ENCODE peak calls at places on chromosome 7, in seven cellular contexts. One of them, this sample, is unnamed.

GRCh38 chr7:101465576-101466196 is 103.0 kb downstream of the COL26A1 start:
- DNase-seq in body of pancreas: no peak
- DNase-seq in pancreas: no peak
- DNase-seq in neural progenitor cell: no peak
- DNase-seq in CD8-positive, alpha-beta T cell: no peak
- DNase-seq in psoas muscle: no peak
- DNase-seq in neuronal stem cell: no peak
- DNase-seq in this sample: no peak

GRCh38 chr7:105003275-105003674 is 10.7 kb upstream of the KMT2E start:
- DNase-seq in neural progenitor cell: no peak
- DNase-seq in neuronal stem cell: no peak
- DNase-seq in CD8-positive, alpha-beta T cell: no peak
- DNase-seq in body of pancreas: peak; percentile 53
- DNase-seq in psoas muscle: no peak
- DNase-seq in pancreas: no peak
- DNase-seq in this sample: peak; percentile 54

GRCh38 chr7:55202150-55202913 is 162.8 kb upstream of the LANCL2 start:
- DNase-seq in neural progenitor cell: no peak
- DNase-seq in pancreas: no peak
- DNase-seq in neuronal stem cell: no peak
- DNase-seq in body of pancreas: no peak
- DNase-seq in CD8-positive, alpha-beta T cell: no peak
- DNase-seq in psoas muscle: no peak
- DNase-seq in this sample: no peak

GRCh38 chr7:46480619-46481018 is 559.5 kb upstream of the IGFBP3 start:
- DNase-seq in pancreas: no peak
- DNase-seq in neuronal stem cell: no peak
- DNase-seq in body of pancreas: no peak
- DNase-seq in CD8-positive, alpha-beta T cell: no peak
- DNase-seq in psoas muscle: no peak
- DNase-seq in neural progenitor cell: no peak
- DNase-seq in this sample: no peak

GRCh38 chr7:157503229-157503628 is 166.4 kb downstream of the DNAJB6 start:
- DNase-seq in neural progenitor cell: no peak
- DNase-seq in CD8-positive, alpha-beta T cell: no peak
- DNase-seq in pancreas: no peak
- DNase-seq in neuronal stem cell: no peak
- DNase-seq in psoas muscle: no peak
- DNase-seq in body of pancreas: no peak
- DNase-seq in this sample: no peak

GRCh38 chr7:122487131-122487530 is 182.6 kb upstream of the FEZF1 start:
- DNase-seq in psoas muscle: no peak
- DNase-seq in CD8-positive, alpha-beta T cell: no peak
- DNase-seq in neuronal stem cell: no peak
- DNase-seq in body of pancreas: no peak
- DNase-seq in pancreas: no peak
- DNase-seq in neural progenitor cell: no peak
- DNase-seq in this sample: no peak

GRCh38 chr7:13540429-13540828 is 449.0 kb downstream of the ETV1 start:
- DNase-seq in CD8-positive, alpha-beta T cell: no peak
- DNase-seq in body of pancreas: no peak
- DNase-seq in neuronal stem cell: no peak
- DNase-seq in neural progenitor cell: no peak
- DNase-seq in pancreas: no peak
- DNase-seq in psoas muscle: no peak
- DNase-seq in this sample: no peak

GRCh38 chr7:55065511-55066229 is 46.9 kb downstream of the EGFR start:
- DNase-seq in neural progenitor cell: peak; percentile 34
- DNase-seq in CD8-positive, alpha-beta T cell: no peak
- DNase-seq in body of pancreas: peak; percentile 23
- DNase-seq in psoas muscle: no peak
- DNase-seq in pancreas: no peak
- DNase-seq in neuronal stem cell: no peak
- DNase-seq in this sample: no peak

GRCh38 chr7:111112439-111112838 is 21.5 kb downstream of the LRRN3 start:
- DNase-seq in neuronal stem cell: no peak
- DNase-seq in pancreas: no peak
- DNase-seq in CD8-positive, alpha-beta T cell: no peak
- DNase-seq in neural progenitor cell: no peak
- DNase-seq in body of pancreas: no peak
- DNase-seq in psoas muscle: no peak
- DNase-seq in this sample: no peak

GRCh38 chr7:109549461-109549860 is 979.8 kb downstream of the DNAJB9 start:
- DNase-seq in psoas muscle: no peak
- DNase-seq in neural progenitor cell: no peak
- DNase-seq in CD8-positive, alpha-beta T cell: no peak
- DNase-seq in neuronal stem cell: no peak
- DNase-seq in body of pancreas: no peak
- DNase-seq in pancreas: no peak
- DNase-seq in this sample: no peak

GRCh38 chr7:151426486-151426905 is 13.4 kb downstream of the CRYGN start:
- DNase-seq in pancreas: no peak
- DNase-seq in neural progenitor cell: no peak
- DNase-seq in psoas muscle: peak; percentile 85
- DNase-seq in CD8-positive, alpha-beta T cell: no peak
- DNase-seq in body of pancreas: peak; percentile 61
- DNase-seq in neuronal stem cell: no peak
- DNase-seq in this sample: peak; percentile 41

GRCh38 chr7:104956753-104957450 is 57.1 kb upstream of the KMT2E start:
- DNase-seq in body of pancreas: no peak
- DNase-seq in psoas muscle: no peak
- DNase-seq in CD8-positive, alpha-beta T cell: no peak
- DNase-seq in neural progenitor cell: no peak
- DNase-seq in neuronal stem cell: no peak
- DNase-seq in pancreas: no peak
- DNase-seq in this sample: no peak

GRCh38 chr7:90599038-90599437 is 2.9 kb downstream of the CDK14 start:
- DNase-seq in CD8-positive, alpha-beta T cell: no peak
- DNase-seq in pancreas: no peak
- DNase-seq in neural progenitor cell: no peak
- DNase-seq in neuronal stem cell: no peak
- DNase-seq in psoas muscle: no peak
- DNase-seq in body of pancreas: no peak
- DNase-seq in this sample: no peak

GRCh38 chr7:158734861-158735260 is 30.3 kb upstream of the NCAPG2 start:
- DNase-seq in body of pancreas: no peak
- DNase-seq in neuronal stem cell: no peak
- DNase-seq in psoas muscle: no peak
- DNase-seq in CD8-positive, alpha-beta T cell: no peak
- DNase-seq in pancreas: no peak
- DNase-seq in neural progenitor cell: no peak
- DNase-seq in this sample: no peak

GRCh38 chr7:155813125-155813524 is 862 bp upstream of the SHH start:
- DNase-seq in body of pancreas: no peak
- DNase-seq in neural progenitor cell: no peak
- DNase-seq in pancreas: no peak
- DNase-seq in neuronal stem cell: no peak
- DNase-seq in CD8-positive, alpha-beta T cell: no peak
- DNase-seq in psoas muscle: no peak
- DNase-seq in this sample: no peak

GRCh38 chr7:99106869-99107268 is 37.0 kb downstream of the SMURF1 start:
- DNase-seq in pancreas: no peak
- DNase-seq in CD8-positive, alpha-beta T cell: no peak
- DNase-seq in neuronal stem cell: no peak
- DNase-seq in body of pancreas: peak; percentile 48
- DNase-seq in neural progenitor cell: no peak
- DNase-seq in psoas muscle: no peak
- DNase-seq in this sample: no peak

GRCh38 chr7:99108615-99109014 is 35.3 kb downstream of the SMURF1 start:
- DNase-seq in neural progenitor cell: no peak
- DNase-seq in neuronal stem cell: no peak
- DNase-seq in CD8-positive, alpha-beta T cell: no peak
- DNase-seq in psoas muscle: no peak
- DNase-seq in body of pancreas: no peak
- DNase-seq in pancreas: no peak
- DNase-seq in this sample: no peak

GRCh38 chr7:99105756-99106155 is 38.2 kb downstream of the SMURF1 start:
- DNase-seq in body of pancreas: no peak
- DNase-seq in psoas muscle: no peak
- DNase-seq in CD8-positive, alpha-beta T cell: no peak
- DNase-seq in pancreas: no peak
- DNase-seq in neural progenitor cell: no peak
- DNase-seq in neuronal stem cell: no peak
- DNase-seq in this sample: no peak

GRCh38 chr7:99104631-99105030 is 39.3 kb downstream of the SMURF1 start:
- DNase-seq in CD8-positive, alpha-beta T cell: no peak
- DNase-seq in neuronal stem cell: no peak
- DNase-seq in psoas muscle: no peak
- DNase-seq in body of pancreas: no peak
- DNase-seq in pancreas: no peak
- DNase-seq in neural progenitor cell: no peak
- DNase-seq in this sample: no peak

DNA sequence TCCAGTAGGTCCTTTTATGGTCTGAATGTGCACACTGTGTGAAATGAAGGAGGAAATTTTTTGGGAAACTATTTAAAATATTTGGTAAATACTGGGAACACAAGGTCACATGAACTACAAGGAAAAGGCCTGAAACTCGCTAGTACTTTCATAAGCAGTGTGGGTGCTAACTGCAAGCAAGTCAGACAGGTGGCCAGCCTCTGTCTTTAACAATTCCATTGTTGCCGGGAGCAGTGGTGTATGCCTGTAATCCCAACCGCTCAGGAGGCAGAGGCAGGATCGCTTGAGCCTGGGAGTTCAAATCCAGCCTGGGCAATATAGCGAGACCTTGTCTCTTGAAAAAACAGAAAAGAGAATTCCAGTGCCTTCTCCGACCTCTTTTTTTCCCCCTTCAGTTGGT is 37.5 kb downstream of the SMURF1 start:
- DNase-seq in body of pancreas: no peak
- DNase-seq in neural progenitor cell: peak; percentile 37
- DNase-seq in neuronal stem cell: no peak
- DNase-seq in CD8-positive, alpha-beta T cell: no peak
- DNase-seq in psoas muscle: no peak
- DNase-seq in pancreas: no peak
- DNase-seq in this sample: no peak
- H3K4me3 ChIP-seq in body of pancreas: no peak overlapping the region
- H3K4me3 ChIP-seq in neural progenitor cell: no peak overlapping the region
- H3K4me3 ChIP-seq in neuronal stem cell: no peak overlapping the region
- H3K4me3 ChIP-seq in CD8-positive, alpha-beta T cell: no peak overlapping the region
- H3K4me3 ChIP-seq in psoas muscle: no peak overlapping the region
- H3K4me3 ChIP-seq in pancreas: no peak overlapping the region
- H3K4me3 ChIP-seq in this sample: no peak overlapping the region

GRCh38 chr7:25261545-25262135 is 33.4 kb upstream of the NPVF start:
- DNase-seq in CD8-positive, alpha-beta T cell: no peak
- DNase-seq in body of pancreas: no peak
- DNase-seq in neuronal stem cell: no peak
- DNase-seq in psoas muscle: no peak
- DNase-seq in pancreas: no peak
- DNase-seq in neural progenitor cell: no peak
- DNase-seq in this sample: no peak
- H3K27ac ChIP-seq in CD8-positive, alpha-beta T cell: no peak overlapping the region
- H3K27ac ChIP-seq in body of pancreas: no peak overlapping the region
- H3K27ac ChIP-seq in neuronal stem cell: no peak overlapping the region
- H3K27ac ChIP-seq in psoas muscle: no peak overlapping the region
- H3K27ac ChIP-seq in pancreas: no peak overlapping the region
- H3K27ac ChIP-seq in neural progenitor cell: peak overlapping the region; percentile 34
- H3K27ac ChIP-seq in this sample: no peak overlapping the region

GRCh38 chr7:77696643-77697534 is 630 bp downstream of the RSBN1L start:
- DNase-seq in psoas muscle: peak; percentile 58
- DNase-seq in body of pancreas: peak; percentile 57
- DNase-seq in neural progenitor cell: peak; percentile 88
- DNase-seq in neuronal stem cell: peak; percentile 65
- DNase-seq in CD8-positive, alpha-beta T cell: peak; percentile 43
- DNase-seq in pancreas: peak; percentile 54
- DNase-seq in this sample: peak; percentile 32

GRCh38 chr7:77696057-77696642 is at the start of gene RSBN1L:
- DNase-seq in neural progenitor cell: peak; percentile 99
- DNase-seq in pancreas: peak; percentile 98
- DNase-seq in CD8-positive, alpha-beta T cell: peak; percentile 98
- DNase-seq in body of pancreas: peak; percentile 99
- DNase-seq in neuronal stem cell: peak; percentile 96
- DNase-seq in psoas muscle: peak; percentile 98
- DNase-seq in this sample: peak; percentile 99

GRCh38 chr7:77698042-77698625 is 1.9 kb downstream of the RSBN1L start:
- DNase-seq in pancreas: no peak
- DNase-seq in neural progenitor cell: no peak
- DNase-seq in neuronal stem cell: no peak
- DNase-seq in CD8-positive, alpha-beta T cell: no peak
- DNase-seq in body of pancreas: no peak
- DNase-seq in psoas muscle: no peak
- DNase-seq in this sample: no peak

GRCh38 chr7:77697535-77697831 is 1.2 kb downstream of the RSBN1L start:
- DNase-seq in CD8-positive, alpha-beta T cell: no peak
- DNase-seq in pancreas: no peak
- DNase-seq in neuronal stem cell: no peak
- DNase-seq in psoas muscle: peak; percentile 32
- DNase-seq in neural progenitor cell: no peak
- DNase-seq in body of pancreas: peak; percentile 56
- DNase-seq in this sample: no peak

DNA sequence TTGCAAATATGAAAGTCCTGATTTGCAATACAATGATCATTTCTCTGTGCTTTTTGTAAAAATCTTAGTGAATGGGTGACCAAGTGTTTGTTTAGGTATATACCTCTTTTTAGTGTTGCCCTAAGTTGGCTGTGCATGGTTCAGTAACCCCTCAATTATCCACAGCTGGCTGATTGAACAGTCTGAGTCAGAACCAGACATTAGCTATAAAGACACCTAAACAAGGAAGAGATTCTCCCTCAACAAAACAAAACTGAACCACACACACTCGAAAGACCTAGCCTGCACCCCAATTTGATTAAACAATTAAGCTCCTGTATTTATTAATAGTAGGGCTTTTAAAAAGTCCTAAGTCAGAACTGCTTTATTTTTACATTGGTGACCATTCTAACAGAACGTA is 2.8 kb downstream of the RSBN1L start:
- DNase-seq in neural progenitor cell: peak; percentile 34
- DNase-seq in neuronal stem cell: no peak
- DNase-seq in CD8-positive, alpha-beta T cell: no peak
- DNase-seq in pancreas: no peak
- DNase-seq in body of pancreas: no peak
- DNase-seq in psoas muscle: no peak
- DNase-seq in this sample: no peak
- H3K4me3 ChIP-seq in neural progenitor cell: peak overlapping the region; percentile 94
- H3K4me3 ChIP-seq in neuronal stem cell: peak overlapping the region; percentile 12
- H3K4me3 ChIP-seq in CD8-positive, alpha-beta T cell: peak overlapping the region; percentile 9
- H3K4me3 ChIP-seq in pancreas: no peak overlapping the region
- H3K4me3 ChIP-seq in body of pancreas: no peak overlapping the region
- H3K4me3 ChIP-seq in psoas muscle: peak overlapping the region; percentile 76
- H3K4me3 ChIP-seq in this sample: no peak overlapping the region

GRCh38 chr7:43870316-43870715 is 999 bp upstream of the MRPS24 start:
- DNase-seq in body of pancreas: no peak
- DNase-seq in CD8-positive, alpha-beta T cell: no peak
- DNase-seq in neural progenitor cell: no peak
- DNase-seq in pancreas: no peak
- DNase-seq in neuronal stem cell: no peak
- DNase-seq in psoas muscle: no peak
- DNase-seq in this sample: no peak

GRCh38 chr7:43871064-43871463 is 1.7 kb upstream of the MRPS24 start:
- DNase-seq in neuronal stem cell: no peak
- DNase-seq in body of pancreas: no peak
- DNase-seq in psoas muscle: no peak
- DNase-seq in neural progenitor cell: no peak
- DNase-seq in CD8-positive, alpha-beta T cell: no peak
- DNase-seq in pancreas: no peak
- DNase-seq in this sample: no peak

GRCh38 chr7:43872401-43873165 is 3.3 kb upstream of the MRPS24 start:
- DNase-seq in body of pancreas: peak; percentile 48
- DNase-seq in neuronal stem cell: no peak
- DNase-seq in neural progenitor cell: no peak
- DNase-seq in psoas muscle: peak; percentile 57
- DNase-seq in pancreas: no peak
- DNase-seq in CD8-positive, alpha-beta T cell: no peak
- DNase-seq in this sample: peak; percentile 70

GRCh38 chr7:43876266-43876665 is 6.9 kb upstream of the MRPS24 start:
- DNase-seq in neural progenitor cell: no peak
- DNase-seq in CD8-positive, alpha-beta T cell: no peak
- DNase-seq in pancreas: no peak
- DNase-seq in body of pancreas: no peak
- DNase-seq in neuronal stem cell: no peak
- DNase-seq in psoas muscle: no peak
- DNase-seq in this sample: no peak

GRCh38 chr7:43873300-43873699 is 4.0 kb upstream of the MRPS24 start:
- DNase-seq in CD8-positive, alpha-beta T cell: no peak
- DNase-seq in psoas muscle: peak; percentile 69
- DNase-seq in pancreas: no peak
- DNase-seq in body of pancreas: peak; percentile 54
- DNase-seq in neural progenitor cell: no peak
- DNase-seq in neuronal stem cell: no peak
- DNase-seq in this sample: peak; percentile 78
- H3K27ac ChIP-seq in CD8-positive, alpha-beta T cell: no peak overlapping the region
- H3K27ac ChIP-seq in psoas muscle: peak overlapping the region; percentile 86
- H3K27ac ChIP-seq in pancreas: peak overlapping the region; percentile 39
- H3K27ac ChIP-seq in body of pancreas: no peak overlapping the region
- H3K27ac ChIP-seq in neural progenitor cell: no peak overlapping the region
- H3K27ac ChIP-seq in neuronal stem cell: no peak overlapping the region
- H3K27ac ChIP-seq in this sample: peak overlapping the region; percentile 83